ENCODE peak calls at places on chromosomes 11 and 22, in nine cellular contexts. G, D, X, Y, E, K, I, B and R are unnamed samples.

GRCh38 chr22:31603081-31603525 is 58.9 kb downstream of the PISD start:
- DNase-seq in G (no peak), D (no peak), X (no peak), Y (peak), E (no peak), K (peak), I (peak), B (no peak), R (no peak)

GRCh38 chr22:24875862-24876506 is 70.0 kb downstream of the SGSM1 start:
- DNase-seq in G (no peak), D (no peak), X (no peak), Y (no peak), E (no peak), K (no peak), I (peak), B (no peak), R (no peak)

GRCh38 chr11:70456921-70457532 is 58.7 kb downstream of the CTTN start:
- DNase-seq in G (no peak), D (no peak), X (peak), Y (no peak), E (no peak), K (no peak), I (peak), B (no peak), R (no peak)

GRCh38 chr22:28283025-28283654 is 364.1 kb upstream of the PITPNB start:
- DNase-seq in G (no peak), D (no peak), X (no peak), Y (peak), E (no peak), K (no peak), I (no peak), B (no peak), R (no peak)

GRCh38 chr11:119701591-119702260 is 27.3 kb downstream of the NECTIN1 start:
- DNase-seq in G (no peak), D (peak), X (no peak), Y (no peak), E (no peak), K (no peak), I (no peak), B (no peak), R (no peak)

GRCh38 chr11:1228921-1229451 is 6.1 kb downstream of the MUC5B start:
- DNase-seq in G (no peak), D (peak), X (no peak), Y (no peak), E (no peak), K (peak), I (no peak), B (peak), R (no peak)

GRCh38 chr11:18171377-18172000 is 1.1 kb upstream of the MRGPRX4 start:
- DNase-seq in G (peak), D (peak), X (peak), Y (no peak), E (no peak), K (no peak), I (peak), B (no peak), R (no peak)

GRCh38 chr11:22456993-22457748 is 119.0 kb downstream of the SLC17A6 start:
- DNase-seq in G (no peak), D (no peak), X (no peak), Y (no peak), E (no peak), K (no peak), I (no peak), B (no peak), R (no peak)

GRCh38 chr22:48884292-48884691 is 943.4 kb downstream of the BRD1 start:
- DNase-seq in G (no peak), D (no peak), X (no peak), Y (peak), E (no peak), K (peak), I (no peak), B (no peak), R (no peak)

GRCh38 chr11:22561283-22561682 is 64.3 kb downstream of the FANCF start:
- DNase-seq in G (no peak), D (no peak), X (no peak), Y (no peak), E (no peak), K (no peak), I (no peak), B (no peak), R (no peak)

GRCh38 chr11:7019500-7020182 is 505 bp downstream of the ZNF214 start:
- DNase-seq in G (no peak), D (no peak), X (no peak), Y (peak), E (peak), K (peak), I (no peak), B (peak), R (no peak)

GRCh38 chr11:69854719-69855118 is 35.5 kb upstream of the FGF3 start:
- DNase-seq in G (peak), D (no peak), X (no peak), Y (no peak), E (no peak), K (no peak), I (no peak), B (no peak), R (no peak)

GRCh38 chr22:46619240-46619829 is 851 bp upstream of the GRAMD4 start:
- DNase-seq in G (no peak), D (no peak), X (no peak), Y (no peak), E (no peak), K (no peak), I (no peak), B (no peak), R (no peak)

GRCh38 chr11:64234840-64235379 is 526 bp downstream of the VEGFB start:
- DNase-seq in G (no peak), D (peak), X (no peak), Y (no peak), E (peak), K (no peak), I (peak), B (peak), R (peak)

GRCh38 chr11:58285483-58286040 is 17.5 kb upstream of the OR10W1 start:
- DNase-seq in G (no peak), D (no peak), X (no peak), Y (no peak), E (no peak), K (peak), I (no peak), B (no peak), R (no peak)

GRCh38 chr22:31321421-31321820 is 24.7 kb downstream of the PATZ1 start:
- DNase-seq in G (no peak), D (no peak), X (no peak), Y (no peak), E (no peak), K (no peak), I (no peak), B (no peak), R (no peak)

GRCh38 chr11:74470526-74470925 is 3.2 kb upstream of the KCNE3 start:
- DNase-seq in G (no peak), D (no peak), X (no peak), Y (no peak), E (no peak), K (no peak), I (no peak), B (no peak), R (no peak)

GRCh38 chr11:37811349-37811748 is 1213.3 kb upstream of the RAG2 start:
- DNase-seq in G (no peak), D (no peak), X (no peak), Y (peak), E (no peak), K (no peak), I (no peak), B (no peak), R (no peak)

GRCh38 chr11:96326954-96327353 is 16.0 kb downstream of the MAML2 start:
- DNase-seq in G (no peak), D (no peak), X (no peak), Y (no peak), E (no peak), K (no peak), I (no peak), B (no peak), R (no peak)

GRCh38 chr11:122137081-122137793 is 21.2 kb upstream of the BLID start:
- DNase-seq in G (no peak), D (no peak), X (no peak), Y (no peak), E (no peak), K (no peak), I (no peak), B (no peak), R (no peak)

GRCh38 chr11:74926304-74927030 is 22.4 kb downstream of the XRRA1 start:
- DNase-seq in G (no peak), D (no peak), X (no peak), Y (no peak), E (no peak), K (no peak), I (no peak), B (no peak), R (no peak)

GRCh38 chr11:117020873-117021564 is 77.2 kb downstream of the SIK3 start:
- DNase-seq in G (no peak), D (no peak), X (peak), Y (no peak), E (no peak), K (no peak), I (no peak), B (no peak), R (no peak)

DNA sequence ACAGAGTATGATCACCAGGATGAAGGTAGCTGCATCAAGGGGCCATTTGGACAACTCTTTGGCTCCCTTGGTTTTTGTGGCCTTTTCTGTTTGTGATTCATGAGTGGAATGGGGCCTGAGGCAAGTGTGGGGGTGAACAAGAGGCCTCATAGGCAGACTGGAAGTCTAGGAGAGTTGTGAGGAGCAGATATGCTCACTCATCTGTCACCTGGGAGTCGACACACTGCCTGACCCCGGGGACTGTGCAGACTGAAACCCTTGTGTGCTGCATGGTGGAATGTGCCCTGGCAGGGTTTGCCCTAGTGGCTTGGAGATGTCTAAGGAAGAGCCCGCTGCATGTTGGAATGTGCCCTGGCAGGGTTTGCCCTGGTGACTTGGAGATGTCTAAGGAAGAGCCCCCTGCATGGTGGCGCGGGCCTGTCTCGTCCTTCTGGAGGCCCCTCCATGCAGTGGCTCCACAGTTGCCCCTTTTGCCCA is 60.0 kb downstream of the MED15 start:
- DNase-seq in G (no peak), D (no peak), X (no peak), Y (no peak), E (no peak), K (peak), I (no peak), B (no peak), R (no peak)
- TF ChIP-seq EP300 in G (no peak), D (no peak), X (no peak), Y (no peak), E (no peak), K (no peak), I (no peak), B (no peak), R (no peak)

DNA sequence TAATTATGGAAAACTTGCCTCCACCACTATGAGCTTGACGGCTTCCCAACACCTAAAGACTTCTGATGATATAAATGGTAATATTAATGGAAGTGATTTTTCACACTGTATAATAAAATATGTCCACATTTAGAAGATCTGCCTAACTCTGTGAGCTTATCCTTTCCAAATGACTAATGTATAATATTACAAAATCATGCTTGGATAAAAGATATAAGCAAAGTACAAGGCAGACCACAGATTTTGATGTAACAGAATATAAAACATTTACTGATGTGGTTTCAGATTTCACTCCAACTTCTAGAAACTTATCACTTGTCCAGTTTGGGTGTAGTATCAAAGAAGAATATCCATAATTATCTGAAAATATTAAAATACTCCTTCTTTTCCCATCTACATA is 36.9 kb downstream of the GALNT18 start:
- DNase-seq in G (no peak), D (no peak), X (no peak), Y (no peak), E (no peak), K (no peak), I (no peak), B (no peak), R (no peak)
- H3K4me3 ChIP-seq in G (no peak), D (no peak), X (no peak), Y (no peak), E (no peak), K (no peak), I (no peak), B (no peak), R (no peak)

DNA sequence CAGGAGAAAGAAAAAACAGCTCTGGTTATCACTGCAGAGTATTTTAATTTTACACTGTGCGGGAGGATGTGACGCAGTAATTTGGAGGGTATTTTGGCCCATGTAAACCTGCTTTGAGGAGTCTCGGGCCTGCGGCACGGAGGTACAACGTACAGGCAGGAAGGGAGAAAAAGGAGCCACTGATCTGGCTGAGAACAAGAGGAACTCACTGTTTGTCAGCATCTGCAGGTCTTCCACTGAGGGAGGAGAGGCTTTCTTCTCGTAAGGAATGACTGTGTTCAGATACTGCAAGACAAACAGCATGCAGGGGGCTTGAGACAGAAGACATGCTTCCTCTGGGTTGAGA is 44.0 kb downstream of the FEZ1 start:
- DNase-seq in G (no peak), D (no peak), X (no peak), Y (peak), E (no peak), K (no peak), I (no peak), B (no peak), R (no peak)
- H3K27ac ChIP-seq in G (no peak), D (no peak), X (no peak), Y (peak), E (peak), K (peak), I (no peak), B (peak), R (peak)

GRCh38 chr22:35674335-35674734 is 26.1 kb downstream of the APOL6 start:
- DNase-seq in G (no peak), D (no peak), X (no peak), Y (no peak), E (no peak), K (no peak), I (no peak), B (no peak), R (no peak)

GRCh38 chr22:35681454-35682050 is 33.3 kb downstream of the APOL6 start:
- DNase-seq in G (no peak), D (no peak), X (no peak), Y (no peak), E (no peak), K (no peak), I (no peak), B (no peak), R (no peak)

GRCh38 chr22:35677460-35678187 is 29.4 kb downstream of the APOL6 start:
- DNase-seq in G (no peak), D (no peak), X (no peak), Y (no peak), E (no peak), K (no peak), I (no peak), B (no peak), R (no peak)

GRCh38 chr22:35683560-35683959 is 34.1 kb upstream of the APOL5 start:
- DNase-seq in G (no peak), D (no peak), X (no peak), Y (no peak), E (no peak), K (no peak), I (no peak), B (no peak), R (no peak)

GRCh38 chr22:35678836-35679235 is 30.6 kb downstream of the APOL6 start:
- DNase-seq in G (no peak), D (no peak), X (no peak), Y (no peak), E (no peak), K (no peak), I (no peak), B (no peak), R (no peak)
- TF ChIP-seq EP300 in G (no peak), D (no peak), X (no peak), Y (no peak), E (no peak), K (no peak), I (no peak), B (no peak), R (no peak)

GRCh38 chr11:65868076-65868667 is 4.4 kb downstream of the EFEMP2 start:
- DNase-seq in G (no peak), D (peak), X (no peak), Y (peak), E (no peak), K (no peak), I (no peak), B (no peak), R (no peak)
- H3K4me3 ChIP-seq in G (no peak), D (no peak), X (no peak), Y (no peak), E (no peak), K (no peak), I (no peak), B (no peak), R (no peak)

GRCh38 chr11:12076840-12077534 is 33.4 kb upstream of the MICAL2 start:
- DNase-seq in G (peak), D (no peak), X (no peak), Y (no peak), E (no peak), K (peak), I (no peak), B (no peak), R (no peak)
- H3K27ac ChIP-seq in G (peak), D (peak), X (no peak), Y (peak), E (no peak), K (peak), I (no peak), B (peak), R (peak)

GRCh38 chr22:25941365-25941960 is 199.5 kb downstream of the MYO18B start:
- DNase-seq in G (no peak), D (no peak), X (no peak), Y (no peak), E (no peak), K (no peak), I (no peak), B (no peak), R (no peak)

GRCh38 chr22:25940479-25940878 is 198.5 kb downstream of the MYO18B start:
- DNase-seq in G (no peak), D (no peak), X (no peak), Y (no peak), E (no peak), K (no peak), I (no peak), B (no peak), R (no peak)

GRCh38 chr22:25939384-25939783 is 197.4 kb downstream of the MYO18B start:
- DNase-seq in G (no peak), D (no peak), X (no peak), Y (no peak), E (no peak), K (no peak), I (no peak), B (no peak), R (no peak)

GRCh38 chr22:25942126-25942988 is 200.4 kb downstream of the MYO18B start:
- DNase-seq in G (no peak), D (no peak), X (no peak), Y (no peak), E (no peak), K (no peak), I (no peak), B (no peak), R (no peak)

GRCh38 chr22:25942989-25943411 is 201.0 kb downstream of the MYO18B start:
- DNase-seq in G (no peak), D (peak), X (no peak), Y (no peak), E (no peak), K (no peak), I (no peak), B (no peak), R (no peak)
- TF ChIP-seq EP300 in G (no peak), D (peak), X (no peak), Y (no peak), E (no peak), K (no peak), I (no peak), B (no peak), R (no peak)

GRCh38 chr22:39244073-39244495 is 698 bp downstream of the PDGFB start:
- DNase-seq in G (no peak), D (no peak), X (no peak), Y (no peak), E (no peak), K (no peak), I (peak), B (no peak), R (no peak)
- H3K4me3 ChIP-seq in G (peak), D (no peak), X (peak), Y (peak), E (peak), K (peak), I (peak), B (no peak), R (peak)

DNA sequence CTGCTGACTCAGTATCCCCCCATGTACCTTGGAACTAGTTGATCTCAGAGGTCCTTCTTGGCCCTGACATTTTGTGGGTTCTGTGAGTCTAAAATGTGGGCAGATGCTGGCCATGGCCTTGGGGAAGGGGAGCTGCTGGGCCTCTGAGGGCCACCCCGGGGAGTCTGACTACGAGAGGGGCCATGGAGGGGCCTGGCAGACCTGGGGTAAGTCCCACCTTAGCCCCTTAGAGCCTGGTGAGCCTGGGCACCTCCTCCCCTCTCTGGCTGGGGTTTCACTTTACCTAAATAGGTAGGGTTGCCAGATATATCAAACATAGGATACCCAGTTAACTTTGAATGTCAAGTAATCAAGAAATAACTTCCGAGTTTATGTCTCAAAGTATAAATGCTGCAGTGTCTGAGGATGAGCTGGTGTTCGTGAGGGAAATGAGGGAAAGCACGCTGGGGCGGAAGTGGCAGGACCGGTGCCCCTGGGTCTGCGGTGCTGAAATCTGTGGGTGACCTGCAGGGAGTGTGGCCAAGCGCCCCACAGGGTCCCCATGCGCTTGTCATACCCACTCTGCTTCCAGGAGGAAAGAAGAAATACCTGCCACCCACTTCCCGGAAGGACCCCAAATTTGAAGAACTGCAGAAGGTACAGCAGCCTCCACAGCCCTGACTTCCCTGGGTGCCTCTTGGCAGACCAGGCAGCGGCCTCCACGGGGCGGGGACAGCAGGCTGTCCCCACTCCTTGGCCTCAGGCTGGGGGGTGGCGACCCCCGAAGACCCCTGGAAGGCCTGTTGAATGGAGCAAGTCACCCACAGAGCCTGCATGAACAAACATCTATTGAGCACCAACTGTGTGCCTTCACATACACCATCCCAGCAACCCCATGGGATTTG is 4.8 kb downstream of the PARVG start:
- DNase-seq in G (no peak), D (no peak), X (no peak), Y (peak), E (no peak), K (no peak), I (no peak), B (no peak), R (no peak)
- H3K27ac ChIP-seq in G (no peak), D (no peak), X (no peak), Y (no peak), E (no peak), K (no peak), I (no peak), B (no peak), R (no peak)

DNA sequence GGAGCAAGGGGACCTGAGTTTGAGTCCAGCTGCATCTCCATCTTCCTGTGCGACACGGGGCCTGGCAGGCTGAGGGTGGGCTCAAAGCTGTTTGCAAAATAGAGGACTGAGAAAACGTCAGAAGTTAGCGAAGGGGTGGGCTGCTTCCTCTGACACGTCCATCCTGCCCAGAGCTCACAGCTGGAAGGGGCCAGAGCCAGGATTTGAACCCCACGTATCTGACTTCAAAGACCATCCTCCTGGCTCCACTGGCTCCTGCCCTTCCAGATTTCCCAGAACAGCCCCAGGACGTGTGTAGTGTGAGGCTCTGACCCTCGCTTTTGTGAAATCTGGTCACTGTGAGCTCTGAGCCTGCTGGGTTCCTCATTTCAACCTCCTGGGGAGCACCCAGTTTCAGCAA is 56.3 kb downstream of the CD82 start:
- DNase-seq in G (no peak), D (no peak), X (no peak), Y (no peak), E (no peak), K (peak), I (no peak), B (no peak), R (peak)
- TF ChIP-seq EP300 in G (no peak), D (no peak), X (no peak), Y (no peak), E (no peak), K (no peak), I (no peak), B (no peak), R (no peak)